ENCODE peak calls at places on chromosomes 3 and 15, in six cellular contexts. T, G, D, M, S and J are unnamed samples.

GRCh38 chr3:9888540-9888939 is 1.9 kb upstream of the JAGN1 start:
- DNase-seq in T (no peak), G (no peak), D (no peak), M (no peak), S (no peak), J (no peak)

GRCh38 chr15:40108061-40108854 is 421 bp downstream of the BMF start:
- DNase-seq in T (peak), G (no peak), D (peak), M (peak), S (no peak), J (peak)

GRCh38 chr3:2839886-2840285 is 270.3 kb downstream of the IL5RA start:
- DNase-seq in T (no peak), G (no peak), D (no peak), M (no peak), S (no peak), J (no peak)

GRCh38 chr15:85527907-85528306 is 147.5 kb downstream of the AKAP13 start:
- DNase-seq in T (peak), G (peak), D (no peak), M (peak), S (no peak), J (no peak)

GRCh38 chr15:77430652-77431051 is 10.0 kb downstream of the HMG20A start:
- DNase-seq in T (no peak), G (no peak), D (no peak), M (no peak), S (no peak), J (no peak)

GRCh38 chr3:27903447-27903846 is 181.3 kb upstream of the EOMES start:
- DNase-seq in T (no peak), G (no peak), D (no peak), M (no peak), S (no peak), J (no peak)

GRCh38 chr3:147816770-147817169 is 407.6 kb downstream of the ZIC1 start:
- DNase-seq in T (peak), G (no peak), D (peak), M (peak), S (no peak), J (no peak)

GRCh38 chr3:14997941-14998340 is 50.6 kb downstream of the NR2C2 start:
- DNase-seq in T (no peak), G (no peak), D (no peak), M (no peak), S (no peak), J (no peak)

GRCh38 chr3:58241321-58242044 is 3.9 kb downstream of the ABHD6 start:
- DNase-seq in T (no peak), G (no peak), D (no peak), M (no peak), S (no peak), J (no peak)

GRCh38 chr3:27905625-27906024 is 183.5 kb upstream of the EOMES start:
- DNase-seq in T (no peak), G (no peak), D (no peak), M (no peak), S (peak), J (no peak)

GRCh38 chr3:120567370-120568197 is 28.6 kb upstream of the NDUFB4 start:
- DNase-seq in T (peak), G (peak), D (no peak), M (peak), S (no peak), J (no peak)

GRCh38 chr3:156723182-156723619 is 48.8 kb downstream of the TIPARP start:
- DNase-seq in T (no peak), G (no peak), D (no peak), M (no peak), S (no peak), J (no peak)

GRCh38 chr3:141235661-141236171 is 4.1 kb downstream of the PXYLP1 start:
- DNase-seq in T (no peak), G (no peak), D (no peak), M (no peak), S (no peak), J (no peak)

GRCh38 chr3:2628117-2628516 is 482.1 kb downstream of the IL5RA start:
- DNase-seq in T (no peak), G (no peak), D (no peak), M (no peak), S (no peak), J (no peak)

GRCh38 chr3:16033889-16034687 is 140.4 kb upstream of the GALNT15 start:
- DNase-seq in T (no peak), G (no peak), D (no peak), M (peak), S (no peak), J (no peak)

GRCh38 chr3:103968751-103969150 is 1398.0 kb upstream of the ALCAM start:
- DNase-seq in T (no peak), G (no peak), D (no peak), M (no peak), S (no peak), J (no peak)

GRCh38 chr15:39770748-39771689 is 11.6 kb downstream of the FSIP1 start:
- DNase-seq in T (no peak), G (no peak), D (no peak), M (peak), S (no peak), J (no peak)

GRCh38 chr3:47664519-47664918 is 85.9 kb upstream of the CSPG5 start:
- DNase-seq in T (no peak), G (no peak), D (no peak), M (peak), S (no peak), J (no peak)

GRCh38 chr3:60463655-60464054 is 787.6 kb downstream of the FHIT start:
- DNase-seq in T (no peak), G (no peak), D (no peak), M (no peak), S (no peak), J (no peak)

GRCh38 chr15:56232058-56232457 is 11.6 kb downstream of the RFX7 start:
- DNase-seq in T (no peak), G (no peak), D (no peak), M (no peak), S (no peak), J (no peak)

GRCh38 chr3:47004369-47005211 is 25.1 kb downstream of the NBEAL2 start:
- DNase-seq in T (no peak), G (no peak), D (peak), M (no peak), S (no peak), J (no peak)

GRCh38 chr3:115785782-115786181 is 162.5 kb downstream of the GAP43 start:
- DNase-seq in T (no peak), G (no peak), D (no peak), M (no peak), S (no peak), J (no peak)

GRCh38 chr3:58163234-58163633 is 47.5 kb downstream of the DNASE1L3 start:
- DNase-seq in T (no peak), G (no peak), D (no peak), M (peak), S (no peak), J (no peak)

GRCh38 chr3:113697192-113698090 is 999 bp upstream of the USF3 start:
- DNase-seq in T (peak), G (no peak), D (no peak), M (peak), S (peak), J (peak)

GRCh38 chr3:74344865-74345264 is 269.6 kb downstream of the CNTN3 start:
- DNase-seq in T (no peak), G (no peak), D (no peak), M (no peak), S (no peak), J (no peak)

GRCh38 chr3:138987181-138987580 is 18.9 kb downstream of the PRR23A start:
- DNase-seq in T (no peak), G (no peak), D (no peak), M (no peak), S (no peak), J (no peak)

GRCh38 chr3:82293435-82293834 is 532.0 kb upstream of the GBE1 start:
- DNase-seq in T (no peak), G (no peak), D (no peak), M (no peak), S (no peak), J (no peak)

GRCh38 chr3:64319391-64319790 is 94.1 kb upstream of the PRICKLE2 start:
- DNase-seq in T (no peak), G (no peak), D (no peak), M (no peak), S (no peak), J (no peak)

GRCh38 chr3:45943207-45943846 is at the start of gene CXCR6:
- DNase-seq in T (no peak), G (no peak), D (no peak), M (no peak), S (peak), J (no peak)

GRCh38 chr15:81339321-81339720 is 15.4 kb upstream of the STARD5 start:
- DNase-seq in T (no peak), G (no peak), D (no peak), M (no peak), S (no peak), J (no peak)

DNA sequence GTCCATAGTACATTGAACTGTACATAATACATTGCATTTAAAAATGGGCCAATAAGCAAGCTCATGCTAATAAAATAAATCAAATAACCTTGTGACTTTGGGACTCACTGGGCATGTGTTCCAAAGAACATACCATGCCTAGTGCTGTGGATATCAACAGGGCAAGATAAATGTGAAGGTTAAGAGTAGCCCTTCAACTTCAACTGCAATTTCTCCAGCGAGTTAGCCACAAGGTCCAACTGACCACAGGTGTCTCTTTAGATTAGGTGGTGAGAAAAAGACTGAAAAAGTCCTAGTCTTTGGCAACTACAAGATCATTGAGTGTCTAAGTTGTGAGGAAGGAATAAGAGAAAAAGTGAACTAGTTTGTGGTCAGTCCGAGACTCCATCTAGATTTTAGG is 78.3 kb upstream of the ATP11B start:
- DNase-seq in T (no peak), G (no peak), D (no peak), M (no peak), S (no peak), J (no peak)
- H3K4me3 ChIP-seq in T (no peak), G (no peak), D (no peak), M (no peak), S (no peak), J (no peak)

GRCh38 chr3:54066253-54066652 is 56.1 kb upstream of the CACNA2D3 start:
- DNase-seq in T (no peak), G (no peak), D (no peak), M (no peak), S (no peak), J (no peak)
- TF ChIP-seq CTCF in T (no peak), G (no peak), D (no peak), M (no peak), S (no peak), J (no peak)

GRCh38 chr3:194333981-194334320 is 17.2 kb downstream of the CPN2 start:
- DNase-seq in T (no peak), G (no peak), D (no peak), M (no peak), S (no peak), J (no peak)
- H3K4me3 ChIP-seq in T (peak), G (peak), D (peak), M (no peak), S (no peak), J (no peak)

GRCh38 chr15:71424765-71425164 is 309.5 kb downstream of the THSD4 start:
- DNase-seq in T (no peak), G (no peak), D (no peak), M (no peak), S (no peak), J (no peak)

GRCh38 chr15:71422530-71423259 is 307.4 kb downstream of the THSD4 start:
- DNase-seq in T (no peak), G (no peak), D (no peak), M (no peak), S (no peak), J (no peak)

GRCh38 chr15:71426792-71427191 is 311.5 kb downstream of the THSD4 start:
- DNase-seq in T (no peak), G (no peak), D (no peak), M (no peak), S (no peak), J (no peak)

DNA sequence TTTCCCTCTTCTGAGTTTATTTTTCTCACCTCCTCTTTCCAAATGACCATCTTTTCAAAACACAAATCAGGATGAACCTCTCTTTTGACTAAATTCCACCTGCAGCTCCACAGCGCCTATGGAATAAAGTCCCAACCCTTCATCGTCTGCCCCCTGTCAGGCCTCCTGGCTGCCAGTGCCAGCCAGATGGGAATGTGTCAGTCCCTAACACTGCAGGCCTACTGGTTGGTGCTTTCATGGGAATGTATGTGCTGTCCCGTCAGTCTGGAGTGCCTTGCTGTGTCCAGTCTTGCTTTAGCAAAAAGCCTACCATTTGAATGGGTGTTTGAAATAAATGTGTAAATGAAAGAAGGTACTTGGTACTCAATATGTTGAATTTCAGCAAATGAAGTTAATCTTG is 310.1 kb downstream of the THSD4 start:
- DNase-seq in T (no peak), G (no peak), D (no peak), M (no peak), S (no peak), J (no peak)
- TF ChIP-seq CTCF in T (no peak), G (no peak), D (no peak), M (no peak), S (no peak), J (no peak)

GRCh38 chr15:25436707-25437106 is 2.1 kb downstream of the UBE3A start:
- DNase-seq in T (no peak), G (no peak), D (no peak), M (no peak), S (no peak), J (no peak)
- H3K4me3 ChIP-seq in T (no peak), G (peak), D (peak), M (peak), S (no peak), J (peak)

DNA sequence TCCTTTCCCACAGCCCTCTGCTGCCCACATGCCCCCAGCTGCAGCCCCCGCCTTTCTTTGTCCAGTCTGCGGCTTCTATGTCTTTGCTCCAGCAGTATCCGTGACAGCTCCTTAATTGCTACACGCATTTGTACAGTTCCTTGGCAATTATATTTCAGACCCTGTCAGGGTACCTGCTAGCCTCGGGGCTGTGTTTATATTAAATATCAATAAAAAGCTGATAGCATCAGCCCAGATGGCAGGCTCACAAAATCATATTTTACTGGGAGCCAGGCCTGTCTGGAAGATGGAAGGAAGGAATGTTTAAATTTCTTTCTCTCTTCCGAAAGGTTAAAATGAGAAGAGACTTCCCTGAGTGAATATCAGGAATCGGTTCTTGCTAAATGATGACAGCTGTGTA is 378.3 kb downstream of the LRTM1 start:
- DNase-seq in T (no peak), G (no peak), D (no peak), M (no peak), S (no peak), J (no peak)
- TF ChIP-seq CTCF in T (no peak), G (no peak), D (no peak), M (no peak), S (no peak), J (no peak)

GRCh38 chr3:198081421-198081844 is 121.4 kb downstream of the LMLN start:
- DNase-seq in T (no peak), G (no peak), D (no peak), M (no peak), S (no peak), J (no peak)

GRCh38 chr3:198079771-198080520 is 119.9 kb downstream of the LMLN start:
- DNase-seq in T (no peak), G (no peak), D (no peak), M (peak), S (peak), J (no peak)

GRCh38 chr3:198076722-198077308 is 116.8 kb downstream of the LMLN start:
- DNase-seq in T (no peak), G (no peak), D (no peak), M (no peak), S (no peak), J (no peak)

DNA sequence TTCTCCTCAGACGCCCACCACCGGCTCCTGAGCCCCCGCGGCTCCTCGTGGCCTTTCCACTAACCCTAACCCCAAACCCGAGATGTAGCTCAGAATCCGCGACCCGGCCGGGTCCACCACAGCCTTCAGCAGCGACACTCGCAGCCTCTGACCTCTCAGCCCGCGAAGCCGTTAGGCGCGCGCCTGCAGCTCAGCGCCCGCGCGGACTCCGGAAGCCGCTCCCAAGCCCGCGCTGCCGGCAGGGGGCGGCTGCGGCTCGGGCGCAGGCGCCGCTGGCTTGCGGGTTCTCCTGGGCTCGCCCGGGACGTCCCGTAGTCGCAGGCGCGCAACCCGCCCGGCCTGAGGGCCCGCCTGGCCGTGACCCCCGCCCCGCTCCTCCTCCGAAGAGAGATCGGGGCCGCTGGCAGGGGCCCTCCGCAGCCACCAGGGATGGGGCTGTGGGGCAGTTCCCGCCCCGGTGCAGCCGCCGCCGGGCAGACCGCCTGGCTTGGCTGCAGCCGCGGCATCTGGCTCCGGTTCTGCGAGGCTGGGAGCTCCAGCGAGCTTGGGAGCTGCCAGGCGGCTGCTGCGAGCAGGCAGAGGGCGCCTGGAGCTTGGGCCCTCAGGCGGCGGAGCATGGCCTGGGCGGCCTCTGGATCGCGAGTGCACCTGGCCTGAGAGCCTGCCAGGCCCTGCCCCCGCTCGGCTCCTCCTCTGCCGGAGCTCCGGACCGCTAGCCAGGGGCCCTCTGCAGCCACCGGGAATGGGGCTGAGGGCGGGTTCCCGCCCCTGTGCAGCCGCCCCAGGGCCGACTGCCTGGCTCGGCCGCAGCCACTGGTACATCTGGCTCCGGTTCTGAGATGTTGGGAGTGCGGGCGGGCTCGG is 120.7 kb downstream of the LMLN start:
- DNase-seq in T (peak), G (no peak), D (peak), M (peak), S (peak), J (peak)
- H3K4me3 ChIP-seq in T (peak), G (peak), D (peak), M (peak), S (peak), J (peak)